ENCODE peak calls at places on chromosomes 6 and 20, in eight cellular contexts. R is T-cell; S is A172; A is NCI-H345; Q is stimulated activated CD4-positive, alpha-beta T cell treated with anti-CD3 and anti-CD28 coated beads, Interleukin-4, amount 100 ng/mL, for 48 hours; W is activated CD4-positive, alpha-beta T cell treated with anti-CD3 and anti-CD28 coated beads, Interleukin-2, amount 50 U/mL, for 48 hours; D is left lung; T is ovary. M is an unnamed sample.

GRCh38 chr6:13009465-13009864 is 292.9 kb downstream of the PHACTR1 start:
- DNase-seq in A (no peak), W (no peak), D (no peak), R (no peak), S (no peak), Q (no peak), T (no peak), M (no peak)

GRCh38 chr6:54916858-54917257 is 70.3 kb downstream of the FAM83B start:
- DNase-seq in Q (no peak), A (no peak), D (no peak), R (no peak), T (no peak), W (no peak), S (peak; percentile 62), M (no peak)

GRCh38 chr6:54011277-54011648 is 100.0 kb upstream of the MLIP start:
- DNase-seq in S (no peak), Q (no peak), T (no peak), A (no peak), D (no peak), R (no peak), W (no peak), M (no peak)

GRCh38 chr6:130303436-130303835 is 62.4 kb upstream of the TMEM200A start:
- DNase-seq in T (no peak), Q (no peak), W (no peak), D (no peak), R (no peak), A (no peak), S (no peak), M (no peak)

GRCh38 chr6:30340589-30341054 is 4.3 kb upstream of the RPP21 start:
- DNase-seq in S (no peak), W (no peak), T (no peak), Q (no peak), R (no peak), A (no peak), D (no peak), M (no peak)

GRCh38 chr6:31114970-31115849 is 610 bp downstream of the PSORS1C1 start:
- DNase-seq in Q (no peak), D (no peak), A (no peak), T (no peak), W (no peak), S (peak; percentile 68), R (no peak), M (no peak)

GRCh38 chr6:27605401-27606342 is 132.8 kb upstream of the ZNF184 start:
- DNase-seq in Q (no peak), W (no peak), D (no peak), R (no peak), S (peak; percentile 92), T (no peak), A (no peak), M (peak; percentile 16)

GRCh38 chr20:17589161-17589834 is 19.4 kb downstream of the DSTN start:
- DNase-seq in R (no peak), S (no peak), T (no peak), D (no peak), Q (no peak), A (no peak), W (no peak), M (no peak)

GRCh38 chr6:87066449-87067288 is 28.2 kb downstream of the CGA start:
- DNase-seq in W (peak; percentile 24), Q (peak; percentile 30), A (peak; percentile 61), R (no peak), T (peak; percentile 36), D (no peak), S (peak; percentile 31), M (peak; percentile 6)

GRCh38 chr20:32227744-32228688 is 20.3 kb downstream of the POFUT1 start:
- DNase-seq in T (no peak), S (peak; percentile 45), A (no peak), W (no peak), R (no peak), D (peak; percentile 83), Q (no peak), M (no peak)

GRCh38 chr6:167575201-167575696 is 250.4 kb downstream of the TTLL2 start:
- DNase-seq in A (no peak), W (no peak), R (no peak), T (peak; percentile 43), D (peak; percentile 57), S (no peak), Q (no peak), M (no peak)

GRCh38 chr20:30487947-30488926 is 769.2 kb upstream of the DEFB115 start:
- DNase-seq in A (no peak), T (no peak), W (no peak), S (no peak), Q (no peak), D (peak; percentile 79), R (no peak), M (no peak)

GRCh38 chr6:111449129-111449528 is 33.9 kb downstream of the REV3L start:
- DNase-seq in Q (no peak), D (no peak), S (no peak), T (no peak), R (no peak), W (no peak), A (no peak), M (no peak)

GRCh38 chr20:62569615-62570014 is 72.7 kb upstream of the SLCO4A1 start:
- DNase-seq in Q (no peak), T (no peak), W (no peak), A (no peak), D (no peak), R (no peak), S (no peak), M (no peak)

GRCh38 chr6:111540971-111541719 is 58.1 kb upstream of the REV3L start:
- DNase-seq in T (no peak), S (no peak), D (no peak), Q (no peak), R (no peak), W (no peak), A (peak; percentile 72), M (no peak)

GRCh38 chr6:34195726-34196115 is 41.0 kb upstream of the HMGA1 start:
- DNase-seq in S (no peak), D (no peak), Q (no peak), W (no peak), R (no peak), T (peak; percentile 29), A (no peak), M (no peak)

GRCh38 chr6:52741872-52742271 is 21.4 kb downstream of the GSTA2 start:
- DNase-seq in A (no peak), W (no peak), S (peak; percentile 12), T (no peak), Q (no peak), D (no peak), R (no peak), M (no peak)